ENCODE peak calls at places on chromosomes 1 and 21, in nine cellular contexts. G is A549; Q is ovary; P is right cardiac atrium; B is CD8-positive, alpha-beta T cell; M is fibroblast of lung; O is spleen; T is neural progenitor cell; C is tibial artery. H is an unnamed sample.
A peak's percentile ranks its signal among the peaks of the same experiment; 100 is the strongest.

GRCh38 chr1:147169840-147170674 is 2.2 kb downstream of the PRKAB2 start:
- DNase-seq in P (no peak), C (no peak), G (no peak), Q (no peak), T (no peak), O (no peak), B (no peak), M (no peak), H (no peak)

GRCh38 chr21:42239556-42239955 is 20.6 kb downstream of the ABCG1 start:
- DNase-seq in M (no peak), T (no peak), C (no peak), P (no peak), Q (no peak), B (no peak), O (no peak), G (no peak), H (no peak)

GRCh38 chr1:16294219-16295212 is 57.5 kb upstream of the CPLANE2 start:
- DNase-seq in O (no peak), T (no peak), P (no peak), M (no peak), C (no peak), B (no peak), Q (no peak), G (no peak), H (no peak)

GRCh38 chr1:32500387-32501209 is 35.7 kb downstream of the ZBTB8B start:
- DNase-seq in C (peak; percentile 87), P (peak; percentile 91), M (peak; percentile 49), O (peak; percentile 88), T (peak; percentile 93), G (peak; percentile 72), B (no peak), Q (peak; percentile 58), H (peak; percentile 29)

GRCh38 chr1:106621853-106622252 is 434.6 kb upstream of the PRMT6 start:
- DNase-seq in O (no peak), C (no peak), M (no peak), Q (no peak), B (no peak), P (no peak), T (no peak), G (no peak), H (no peak)

GRCh38 chr1:51048670-51049069 is 53.4 kb upstream of the C1orf185 start:
- DNase-seq in B (no peak), Q (no peak), M (no peak), T (no peak), C (no peak), G (no peak), P (no peak), O (no peak), H (no peak)

GRCh38 chr1:62693123-62693522 is 4.9 kb upstream of the DOCK7 start:
- DNase-seq in G (no peak), P (no peak), M (no peak), B (no peak), Q (no peak), O (no peak), C (no peak), T (no peak), H (no peak)

GRCh38 chr1:154729598-154729997 is 121.6 kb upstream of the ADAR start:
- DNase-seq in P (no peak), O (no peak), Q (no peak), G (no peak), T (no peak), M (no peak), C (no peak), B (no peak), H (no peak)

GRCh38 chr21:41518757-41519156 is 10.8 kb upstream of the TMPRSS2 start:
- DNase-seq in G (no peak), Q (no peak), B (no peak), T (no peak), O (no peak), P (no peak), C (no peak), M (no peak), H (no peak)

GRCh38 chr1:199272690-199273089 is 633.9 kb downstream of the PTPRC start:
- DNase-seq in G (peak; percentile 12), O (peak; percentile 67), P (peak; percentile 44), T (no peak), Q (no peak), M (peak; percentile 87), C (no peak), B (no peak), H (peak; percentile 98)

GRCh38 chr1:79262745-79263258 is 256.3 kb upstream of the ADGRL4 start:
- DNase-seq in Q (no peak), M (no peak), O (no peak), P (no peak), G (no peak), T (peak; percentile 25), B (no peak), C (no peak), H (no peak)

GRCh38 chr1:192159769-192160168 is 1.5 kb downstream of the RGS18 start:
- DNase-seq in G (no peak), P (no peak), M (no peak), O (no peak), C (no peak), T (no peak), Q (no peak), B (no peak), H (no peak)

GRCh38 chr1:32773764-32774463 is 43.2 kb downstream of the YARS1 start:
- DNase-seq in B (no peak), Q (no peak), P (peak; percentile 38), G (no peak), M (no peak), T (no peak), C (no peak), O (no peak), H (no peak)

GRCh38 chr1:201361652-201362504 is 15.6 kb downstream of the TNNT2 start:
- DNase-seq in P (peak; percentile 73), M (peak; percentile 47), C (no peak), Q (no peak), B (no peak), T (peak; percentile 79), O (peak; percentile 72), G (peak; percentile 96), H (no peak)

GRCh38 chr1:60924964-60925798 is 157.2 kb upstream of the NFIA start:
- DNase-seq in P (peak; percentile 61), M (no peak), C (no peak), B (no peak), G (no peak), T (no peak), Q (no peak), O (no peak), H (no peak)

GRCh38 chr1:54464031-54464476 is 57.9 kb upstream of the SSBP3 start:
- DNase-seq in C (no peak), M (no peak), T (no peak), Q (no peak), B (no peak), O (no peak), P (no peak), G (no peak), H (no peak)

GRCh38 chr1:99018313-99018712 is 13.7 kb upstream of the PLPPR5 start:
- DNase-seq in M (no peak), G (no peak), C (no peak), T (peak; percentile 5), O (no peak), Q (no peak), P (no peak), B (no peak), H (no peak)

GRCh38 chr1:91884459-91885290 is 1.3 kb downstream of the TGFBR3 start:
- DNase-seq in G (no peak), C (no peak), M (peak; percentile 46), B (peak; percentile 64), O (peak; percentile 78), P (peak; percentile 65), Q (peak; percentile 43), T (peak; percentile 59), H (no peak)

GRCh38 chr1:16139473-16139962 is 16.4 kb downstream of the EPHA2 start:
- DNase-seq in C (no peak), T (no peak), B (no peak), Q (no peak), O (no peak), M (peak; percentile 65), G (no peak), P (no peak), H (peak; percentile 94)

GRCh38 chr1:16180291-16180824 is 24.5 kb upstream of the EPHA2 start:
- DNase-seq in T (no peak), O (no peak), M (no peak), B (no peak), P (no peak), G (no peak), Q (no peak), C (no peak), H (peak; percentile 59)

GRCh38 chr1:109879881-109880525 is 30.6 kb upstream of the CSF1 start:
- DNase-seq in T (no peak), O (no peak), M (no peak), Q (no peak), P (no peak), B (no peak), G (no peak), C (no peak), H (no peak)

GRCh38 chr1:181160322-181160721 is 71.8 kb downstream of the IER5 start:
- DNase-seq in Q (no peak), B (no peak), M (no peak), O (no peak), C (no peak), G (no peak), T (no peak), P (no peak), H (no peak)

GRCh38 chr1:25020173-25020840 is 90.2 kb upstream of the RUNX3 start:
- DNase-seq in G (no peak), O (no peak), B (no peak), M (no peak), T (no peak), C (no peak), Q (no peak), P (no peak), H (no peak)

GRCh38 chr1:166827426-166827825 is 11.8 kb upstream of the POGK start:
- DNase-seq in Q (no peak), O (no peak), G (no peak), M (no peak), T (no peak), B (no peak), C (no peak), P (no peak), H (no peak)
- H3K9me3 ChIP-seq in Q (peaks cover 6% of the 10 kb centered on the region), O (peaks cover 33% of the 10 kb centered on the region), G (peaks cover 25% of the 10 kb centered on the region), M (no peaks in the 10 kb centered on the region), T (no peaks in the 10 kb centered on the region), B (no peaks in the 10 kb centered on the region), C (peaks cover 8% of the 10 kb centered on the region), P (peaks cover 8% of the 10 kb centered on the region), H (no peaks in the 10 kb centered on the region)

GRCh38 chr21:34166468-34166867 is 93.1 kb downstream of the MRPS6 start:
- DNase-seq in G (no peak), O (no peak), M (peak; percentile 12), T (no peak), P (no peak), B (no peak), C (no peak), Q (no peak), H (no peak)
- H3K9me3 ChIP-seq in G (peaks cover 21% of the 10 kb centered on the region), O (peaks cover 100% of the 10 kb centered on the region), M (peaks cover 5% of the 10 kb centered on the region), T (peaks cover 33% of the 10 kb centered on the region), P (peaks cover 18% of the 10 kb centered on the region), B (peaks cover 40% of the 10 kb centered on the region), C (peaks cover 40% of the 10 kb centered on the region), Q (peaks cover 13% of the 10 kb centered on the region), H (peaks cover 26% of the 10 kb centered on the region)

GRCh38 chr1:83844546-83844945 is 154.4 kb downstream of the TTLL7 start:
- DNase-seq in Q (no peak), B (no peak), M (no peak), T (no peak), P (no peak), O (no peak), G (no peak), C (no peak), H (no peak)
- H3K9me3 ChIP-seq in Q (no peaks in the 10 kb centered on the region), B (no peaks in the 10 kb centered on the region), M (no peaks in the 10 kb centered on the region), T (no peaks in the 10 kb centered on the region), P (no peaks in the 10 kb centered on the region), O (no peaks in the 10 kb centered on the region), G (no peaks in the 10 kb centered on the region), C (no peaks in the 10 kb centered on the region), H (no peaks in the 10 kb centered on the region)

GRCh38 chr1:69459244-69459643 is 108.5 kb upstream of the LRRC7 start:
- DNase-seq in T (no peak), G (no peak), Q (no peak), C (no peak), B (no peak), M (no peak), O (no peak), P (no peak), H (no peak)
- H3K9me3 ChIP-seq in T (no peaks in the 10 kb centered on the region), G (no peaks in the 10 kb centered on the region), Q (no peaks in the 10 kb centered on the region), C (no peaks in the 10 kb centered on the region), B (peaks cover 4% of the 10 kb centered on the region), M (no peaks in the 10 kb centered on the region), O (peaks cover 12% of the 10 kb centered on the region), P (no peaks in the 10 kb centered on the region), H (no peaks in the 10 kb centered on the region)

H was measured in astrocyte.